ENCODE peak calls at places on chromosomes 13 and 19, in five cellular contexts. G, X, I, H and J are unnamed samples.

GRCh38 chr13:42420304-42420703 is 148.4 kb downstream of the AKAP11 start:
- DNase-seq in H (no peak), G (no peak), X (no peak), I (no peak), J (no peak)

GRCh38 chr13:112055032-112055416 is 11.9 kb upstream of the SOX1 start:
- DNase-seq in X (no peak), I (no peak), H (no peak), G (no peak), J (no peak)

GRCh38 chr13:112343591-112343990 is 32.6 kb upstream of the SPACA7 start:
- DNase-seq in X (no peak), G (no peak), H (no peak), I (no peak), J (no peak)

GRCh38 chr19:27746691-27747380 is 1466.1 kb downstream of the UQCRFS1 start:
- DNase-seq in I (no peak), H (peak; percentile 37), X (no peak), G (peak; percentile 38), J (no peak)

GRCh38 chr19:17202249-17202648 is 12.9 kb upstream of the USE1 start:
- DNase-seq in X (peak; percentile 28), I (no peak), H (peak; percentile 56), G (no peak), J (no peak)

GRCh38 chr19:4694211-4694987 is 24.3 kb upstream of the MYDGF start:
- DNase-seq in H (peak; percentile 93), I (peak; percentile 55), X (peak; percentile 100), G (peak; percentile 99), J (peak; percentile 99)

GRCh38 chr13:75423383-75423782 is 58.6 kb downstream of the TBC1D4 start:
- DNase-seq in X (no peak), G (no peak), H (no peak), I (no peak), J (no peak)

GRCh38 chr19:4391701-4392543 is 8.4 kb downstream of the SH3GL1 start:
- DNase-seq in G (peak; percentile 89), X (peak; percentile 35), H (no peak), I (no peak), J (no peak)

GRCh38 chr19:18306903-18307681 is 15.8 kb downstream of the LSM4 start:
- DNase-seq in I (no peak), H (peak; percentile 5), G (no peak), X (no peak), J (no peak)

GRCh38 chr19:32652893-32653625 is 21.9 kb downstream of the ANKRD27 start:
- DNase-seq in I (peak; percentile 22), H (peak; percentile 78), G (peak; percentile 78), X (peak; percentile 10), J (no peak)

GRCh38 chr19:1855040-1855827 is 7.0 kb upstream of the REXO1 start:
- DNase-seq in H (peak; percentile 93), X (peak; percentile 83), I (peak; percentile 59), G (peak; percentile 65), J (peak; percentile 99)